ENCODE peak calls at places on chromosomes 12 and 14, in nine cellular contexts. One of them, this sample, is unnamed.

GRCh38 chr12:88219861-88220260 is 77.8 kb downstream of the TMTC3 start:
- DNase-seq in keratinocyte: no peak
- DNase-seq in fibroblast of lung: no peak
- DNase-seq in IMR-90: no peak
- DNase-seq in brain microvascular endothelial cell: no peak
- DNase-seq in left ventricle myocardium inferior: no peak
- DNase-seq in colonic mucosa: no peak
- DNase-seq in CD4-positive, alpha-beta memory T cell: no peak
- DNase-seq in endodermal cell: no peak
- DNase-seq in this sample: no peak

GRCh38 chr12:131015581-131016337 is 62.1 kb downstream of the ADGRD1 start:
- DNase-seq in CD4-positive, alpha-beta memory T cell: no peak
- DNase-seq in left ventricle myocardium inferior: no peak
- DNase-seq in colonic mucosa: no peak
- DNase-seq in fibroblast of lung: no peak
- DNase-seq in brain microvascular endothelial cell: no peak
- DNase-seq in IMR-90: no peak
- DNase-seq in endodermal cell: no peak
- DNase-seq in keratinocyte: no peak
- DNase-seq in this sample: no peak

GRCh38 chr14:62162998-62163589 is 400.9 kb downstream of the SNAPC1 start:
- DNase-seq in CD4-positive, alpha-beta memory T cell: peak; percentile 2
- DNase-seq in keratinocyte: no peak
- DNase-seq in colonic mucosa: no peak
- DNase-seq in endodermal cell: peak; percentile 70
- DNase-seq in brain microvascular endothelial cell: peak; percentile 35
- DNase-seq in fibroblast of lung: peak; percentile 34
- DNase-seq in left ventricle myocardium inferior: no peak
- DNase-seq in IMR-90: peak; percentile 56
- DNase-seq in this sample: peak; percentile 47

GRCh38 chr12:5619628-5620027 is 187.7 kb downstream of the NTF3 start:
- DNase-seq in colonic mucosa: no peak
- DNase-seq in left ventricle myocardium inferior: no peak
- DNase-seq in CD4-positive, alpha-beta memory T cell: no peak
- DNase-seq in brain microvascular endothelial cell: no peak
- DNase-seq in keratinocyte: no peak
- DNase-seq in endodermal cell: no peak
- DNase-seq in IMR-90: no peak
- DNase-seq in fibroblast of lung: no peak
- DNase-seq in this sample: no peak

GRCh38 chr14:75634848-75635247 is 25.8 kb downstream of the ERG28 start:
- DNase-seq in endodermal cell: no peak
- DNase-seq in fibroblast of lung: no peak
- DNase-seq in brain microvascular endothelial cell: no peak
- DNase-seq in CD4-positive, alpha-beta memory T cell: no peak
- DNase-seq in left ventricle myocardium inferior: no peak
- DNase-seq in keratinocyte: no peak
- DNase-seq in colonic mucosa: no peak
- DNase-seq in IMR-90: no peak
- DNase-seq in this sample: peak; percentile 99

GRCh38 chr12:51904951-51905471 is 2.3 kb upstream of the ACVRL1 start:
- DNase-seq in left ventricle myocardium inferior: no peak
- DNase-seq in colonic mucosa: no peak
- DNase-seq in brain microvascular endothelial cell: no peak
- DNase-seq in endodermal cell: no peak
- DNase-seq in keratinocyte: no peak
- DNase-seq in CD4-positive, alpha-beta memory T cell: no peak
- DNase-seq in IMR-90: peak; percentile 69
- DNase-seq in fibroblast of lung: no peak
- DNase-seq in this sample: no peak

GRCh38 chr12:45634273-45634917 is 95.1 kb upstream of the ARID2 start:
- DNase-seq in brain microvascular endothelial cell: no peak
- DNase-seq in fibroblast of lung: no peak
- DNase-seq in left ventricle myocardium inferior: no peak
- DNase-seq in IMR-90: no peak
- DNase-seq in keratinocyte: no peak
- DNase-seq in endodermal cell: peak; percentile 59
- DNase-seq in colonic mucosa: no peak
- DNase-seq in CD4-positive, alpha-beta memory T cell: no peak
- DNase-seq in this sample: no peak

GRCh38 chr12:12872139-12872933 is 19.0 kb upstream of the GPRC5A start:
- DNase-seq in left ventricle myocardium inferior: no peak
- DNase-seq in brain microvascular endothelial cell: peak; percentile 83
- DNase-seq in colonic mucosa: peak; percentile 87
- DNase-seq in CD4-positive, alpha-beta memory T cell: no peak
- DNase-seq in IMR-90: peak; percentile 88
- DNase-seq in fibroblast of lung: peak; percentile 91
- DNase-seq in endodermal cell: peak; percentile 78
- DNase-seq in keratinocyte: peak; percentile 52
- DNase-seq in this sample: peak; percentile 96

GRCh38 chr12:116186482-116187157 is 90.9 kb downstream of the MED13L start:
- DNase-seq in left ventricle myocardium inferior: no peak
- DNase-seq in endodermal cell: no peak
- DNase-seq in fibroblast of lung: no peak
- DNase-seq in IMR-90: no peak
- DNase-seq in colonic mucosa: no peak
- DNase-seq in CD4-positive, alpha-beta memory T cell: no peak
- DNase-seq in keratinocyte: no peak
- DNase-seq in brain microvascular endothelial cell: no peak
- DNase-seq in this sample: no peak

GRCh38 chr12:92030618-92031017 is 115.0 kb downstream of the BTG1 start:
- DNase-seq in brain microvascular endothelial cell: peak; percentile 61
- DNase-seq in keratinocyte: no peak
- DNase-seq in endodermal cell: no peak
- DNase-seq in left ventricle myocardium inferior: no peak
- DNase-seq in IMR-90: peak; percentile 24
- DNase-seq in CD4-positive, alpha-beta memory T cell: peak; percentile 87
- DNase-seq in fibroblast of lung: peak; percentile 29
- DNase-seq in colonic mucosa: no peak
- DNase-seq in this sample: no peak

GRCh38 chr12:48189331-48190125 is 6.1 kb downstream of the CCDC184 start:
- DNase-seq in endodermal cell: peak; percentile 95
- DNase-seq in fibroblast of lung: peak; percentile 53
- DNase-seq in colonic mucosa: peak; percentile 83
- DNase-seq in brain microvascular endothelial cell: peak; percentile 83
- DNase-seq in keratinocyte: peak; percentile 44
- DNase-seq in CD4-positive, alpha-beta memory T cell: peak; percentile 59
- DNase-seq in IMR-90: peak; percentile 67
- DNase-seq in left ventricle myocardium inferior: peak; percentile 33
- DNase-seq in this sample: peak; percentile 68

GRCh38 chr14:77076118-77076631 is 21.9 kb upstream of the CIPC start:
- DNase-seq in colonic mucosa: no peak
- DNase-seq in left ventricle myocardium inferior: peak; percentile 86
- DNase-seq in keratinocyte: no peak
- DNase-seq in CD4-positive, alpha-beta memory T cell: no peak
- DNase-seq in endodermal cell: peak; percentile 84
- DNase-seq in brain microvascular endothelial cell: no peak
- DNase-seq in fibroblast of lung: no peak
- DNase-seq in IMR-90: no peak
- DNase-seq in this sample: no peak

DNA sequence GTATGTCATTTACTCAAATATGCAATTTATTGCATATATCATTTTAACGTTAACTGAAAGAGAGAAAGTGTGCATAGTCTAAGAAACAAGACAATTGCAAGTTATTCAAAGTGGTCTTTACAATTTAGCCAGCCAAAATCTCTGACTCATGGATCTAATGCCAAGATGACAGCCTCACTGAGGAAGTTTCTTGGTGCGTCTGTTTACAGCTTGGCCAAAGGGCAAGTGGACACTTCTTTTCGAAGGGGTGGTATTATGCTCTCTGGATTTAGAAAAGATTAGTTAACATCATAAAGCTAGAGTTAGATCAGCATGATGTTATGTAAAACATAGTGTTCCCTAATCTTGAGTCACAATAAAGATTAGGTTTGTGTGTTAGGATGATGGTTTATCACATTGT is 51.4 kb upstream of the SLC2A13 start:
- DNase-seq in IMR-90: no peak
- DNase-seq in keratinocyte: no peak
- DNase-seq in CD4-positive, alpha-beta memory T cell: no peak
- DNase-seq in fibroblast of lung: no peak
- DNase-seq in colonic mucosa: no peak
- DNase-seq in brain microvascular endothelial cell: no peak
- DNase-seq in endodermal cell: no peak
- DNase-seq in left ventricle myocardium inferior: no peak
- DNase-seq in this sample: no peak
- H3K27ac ChIP-seq in IMR-90: no peak overlapping the region
- H3K27ac ChIP-seq in keratinocyte: no peak overlapping the region
- H3K27ac ChIP-seq in CD4-positive, alpha-beta memory T cell: no peak overlapping the region
- H3K27ac ChIP-seq in fibroblast of lung: no peak overlapping the region
- H3K27ac ChIP-seq in colonic mucosa: no peak overlapping the region
- H3K27ac ChIP-seq in brain microvascular endothelial cell: no peak overlapping the region
- H3K27ac ChIP-seq in endodermal cell: no peak overlapping the region
- H3K27ac ChIP-seq in left ventricle myocardium inferior: no peak overlapping the region
- H3K27ac ChIP-seq in this sample: no peak overlapping the region

DNA sequence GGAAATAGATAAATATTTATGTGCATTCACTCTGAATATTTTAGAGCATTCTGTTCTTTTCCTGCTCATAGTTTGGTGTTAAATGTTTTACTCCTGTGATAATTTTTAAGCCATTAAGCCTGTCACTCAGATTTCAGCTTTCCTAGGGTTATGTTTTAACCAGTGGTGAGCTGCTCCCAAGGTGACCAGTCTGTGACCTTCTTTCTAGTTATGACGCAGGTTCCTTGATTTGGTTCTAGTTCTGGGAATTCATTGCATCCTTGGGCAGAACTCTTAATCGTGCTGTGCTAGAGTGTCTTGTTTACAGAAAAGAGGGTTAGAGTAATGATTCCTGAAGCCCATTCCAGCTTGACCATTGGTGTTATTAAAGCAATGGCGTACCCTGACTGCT is 2.2 kb downstream of the GABARAPL1 start:
- DNase-seq in IMR-90: no peak
- DNase-seq in brain microvascular endothelial cell: no peak
- DNase-seq in endodermal cell: no peak
- DNase-seq in fibroblast of lung: peak; percentile 51
- DNase-seq in left ventricle myocardium inferior: no peak
- DNase-seq in colonic mucosa: no peak
- DNase-seq in CD4-positive, alpha-beta memory T cell: no peak
- DNase-seq in keratinocyte: no peak
- DNase-seq in this sample: no peak
- H3K4me3 ChIP-seq in IMR-90: peak overlapping the region; percentile 89
- H3K4me3 ChIP-seq in brain microvascular endothelial cell: peak overlapping the region; percentile 97
- H3K4me3 ChIP-seq in endodermal cell: peak overlapping the region; percentile 95
- H3K4me3 ChIP-seq in fibroblast of lung: peak overlapping the region; percentile 96
- H3K4me3 ChIP-seq in left ventricle myocardium inferior: peak overlapping the region; percentile 84
- H3K4me3 ChIP-seq in colonic mucosa: peak overlapping the region; percentile 64
- H3K4me3 ChIP-seq in CD4-positive, alpha-beta memory T cell: no peak overlapping the region
- H3K4me3 ChIP-seq in keratinocyte: no peak overlapping the region
- H3K4me3 ChIP-seq in this sample: peak overlapping the region; percentile 85

DNA sequence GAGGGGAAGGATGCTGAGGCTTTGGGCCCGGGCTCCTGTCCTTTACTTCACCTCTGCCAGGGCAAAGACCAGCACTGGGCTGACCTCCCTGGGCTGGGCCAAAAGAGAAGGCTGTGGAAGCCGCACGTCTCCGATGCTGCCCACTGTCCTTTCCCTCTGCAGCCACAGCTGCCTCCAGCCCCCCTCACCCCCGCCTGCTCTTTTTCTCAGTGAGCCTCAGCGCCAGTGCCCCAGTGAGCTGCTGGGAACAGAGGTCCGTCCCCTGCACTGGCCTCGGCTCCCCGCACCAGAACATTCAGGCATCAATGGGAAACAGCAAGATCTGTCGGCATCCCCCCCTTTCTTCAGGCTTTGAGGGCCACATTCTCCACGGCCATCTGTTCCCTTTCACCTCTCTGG is 398.1 kb downstream of the ZFP36L1 start:
- DNase-seq in fibroblast of lung: no peak
- DNase-seq in endodermal cell: no peak
- DNase-seq in keratinocyte: no peak
- DNase-seq in colonic mucosa: no peak
- DNase-seq in IMR-90: no peak
- DNase-seq in brain microvascular endothelial cell: no peak
- DNase-seq in left ventricle myocardium inferior: peak; percentile 24
- DNase-seq in CD4-positive, alpha-beta memory T cell: no peak
- DNase-seq in this sample: no peak
- H3K27ac ChIP-seq in fibroblast of lung: no peak overlapping the region
- H3K27ac ChIP-seq in endodermal cell: peak overlapping the region; percentile 88
- H3K27ac ChIP-seq in keratinocyte: no peak overlapping the region
- H3K27ac ChIP-seq in colonic mucosa: peak overlapping the region; percentile 16
- H3K27ac ChIP-seq in IMR-90: peak overlapping the region; percentile 92
- H3K27ac ChIP-seq in brain microvascular endothelial cell: no peak overlapping the region
- H3K27ac ChIP-seq in left ventricle myocardium inferior: peak overlapping the region; percentile 78
- H3K27ac ChIP-seq in CD4-positive, alpha-beta memory T cell: no peak overlapping the region
- H3K27ac ChIP-seq in this sample: no peak overlapping the region

GRCh38 chr12:62438098-62438692 is 28.4 kb upstream of the MON2 start:
- DNase-seq in fibroblast of lung: peak; percentile 32
- DNase-seq in CD4-positive, alpha-beta memory T cell: peak; percentile 41
- DNase-seq in colonic mucosa: peak; percentile 74
- DNase-seq in keratinocyte: peak; percentile 15
- DNase-seq in endodermal cell: peak; percentile 87
- DNase-seq in brain microvascular endothelial cell: peak; percentile 65
- DNase-seq in IMR-90: peak; percentile 53
- DNase-seq in left ventricle myocardium inferior: no peak
- DNase-seq in this sample: peak; percentile 29

GRCh38 chr12:62434504-62435336 is 31.9 kb upstream of the MON2 start:
- DNase-seq in endodermal cell: peak; percentile 53
- DNase-seq in IMR-90: no peak
- DNase-seq in brain microvascular endothelial cell: no peak
- DNase-seq in colonic mucosa: no peak
- DNase-seq in fibroblast of lung: no peak
- DNase-seq in CD4-positive, alpha-beta memory T cell: no peak
- DNase-seq in keratinocyte: no peak
- DNase-seq in left ventricle myocardium inferior: no peak
- DNase-seq in this sample: peak; percentile 37

GRCh38 chr12:62436164-62436503 is 30.5 kb upstream of the MON2 start:
- DNase-seq in keratinocyte: no peak
- DNase-seq in brain microvascular endothelial cell: no peak
- DNase-seq in endodermal cell: no peak
- DNase-seq in colonic mucosa: no peak
- DNase-seq in left ventricle myocardium inferior: no peak
- DNase-seq in CD4-positive, alpha-beta memory T cell: no peak
- DNase-seq in IMR-90: no peak
- DNase-seq in fibroblast of lung: no peak
- DNase-seq in this sample: no peak

DNA sequence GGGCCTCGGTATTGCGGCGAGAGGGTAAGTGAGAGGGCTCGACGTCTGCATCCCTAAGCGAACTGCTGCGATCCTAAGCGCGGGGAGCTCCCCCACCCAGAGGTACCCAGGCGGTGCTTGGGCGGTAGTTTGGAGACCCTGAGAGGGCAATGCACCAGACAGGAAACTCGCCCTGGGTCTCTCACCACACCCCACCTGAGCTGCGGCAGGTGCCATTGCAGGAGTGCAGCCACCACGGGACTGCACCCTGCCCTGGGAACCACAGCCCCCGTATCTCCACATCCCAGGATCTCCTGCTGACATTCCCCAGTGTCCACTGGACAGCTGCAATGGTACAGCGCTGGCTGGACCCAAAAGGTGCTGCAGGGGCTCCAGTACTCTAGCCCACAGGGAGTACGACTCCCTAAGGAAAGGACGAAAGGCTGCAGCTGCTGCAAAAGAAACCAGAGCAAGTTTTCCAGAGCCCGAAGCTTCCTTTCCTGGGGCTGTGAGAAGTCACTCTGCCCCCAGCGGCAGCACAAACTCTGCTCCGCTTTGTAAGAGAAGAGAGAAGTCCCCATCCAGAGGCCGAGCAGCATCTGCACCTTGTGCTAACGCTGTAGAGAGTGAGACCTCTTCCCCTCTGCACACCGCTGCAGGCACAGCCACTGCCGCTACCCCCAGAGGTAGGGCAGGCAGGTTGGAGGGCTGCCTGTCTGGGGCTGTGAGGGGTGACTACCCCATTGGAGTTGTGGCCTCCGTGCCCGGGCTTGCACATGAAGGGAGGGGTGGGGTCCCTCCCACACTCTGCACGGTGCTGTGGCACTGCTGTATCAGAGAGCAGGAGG is 31.1 kb upstream of the MON2 start:
- DNase-seq in fibroblast of lung: peak; percentile 59
- DNase-seq in brain microvascular endothelial cell: peak; percentile 62
- DNase-seq in endodermal cell: peak; percentile 94
- DNase-seq in left ventricle myocardium inferior: peak; percentile 18
- DNase-seq in colonic mucosa: peak; percentile 50
- DNase-seq in keratinocyte: no peak
- DNase-seq in CD4-positive, alpha-beta memory T cell: peak; percentile 19
- DNase-seq in IMR-90: peak; percentile 63
- DNase-seq in this sample: peak; percentile 21
- H3K4me3 ChIP-seq in fibroblast of lung: peak overlapping the region; percentile 38
- H3K4me3 ChIP-seq in brain microvascular endothelial cell: peak overlapping the region; percentile 58
- H3K4me3 ChIP-seq in endodermal cell: peak overlapping the region; percentile 81
- H3K4me3 ChIP-seq in left ventricle myocardium inferior: peak overlapping the region; percentile 67
- H3K4me3 ChIP-seq in colonic mucosa: peak overlapping the region; percentile 42
- H3K4me3 ChIP-seq in keratinocyte: peak overlapping the region; percentile 6
- H3K4me3 ChIP-seq in CD4-positive, alpha-beta memory T cell: peak overlapping the region; percentile 64
- H3K4me3 ChIP-seq in IMR-90: peak overlapping the region; percentile 27
- H3K4me3 ChIP-seq in this sample: no peak overlapping the region

This sample was measured in PC-9.